ENCODE peak calls at places on chromosomes 4 and X, in seven cellular contexts. H is activated naive CD8-positive, alpha-beta T cell treated with anti-CD3 and anti-CD28 coated beads, Interleukin-2, amount 50 U/mL, for 24 hours; G is endothelial cell of umbilical vein; A is stomach; T is KBM-7; V is COR-L47; B is LoVo. Q is an unnamed sample.

GRCh38 chr4:87051121-87051713 is 116.4 kb downstream of the AFF1 start:
- DNase-seq in V (no peak), T (no peak), H (no peak), G (peak; percentile 66), A (no peak), B (no peak), Q (no peak)

GRCh38 chr4:102318105-102318504 is 27.2 kb downstream of the SLC39A8 start:
- DNase-seq in T (no peak), G (no peak), A (no peak), V (no peak), H (no peak), B (no peak), Q (no peak)

GRCh38 chrX:23694606-23695005 is 27.3 kb downstream of the PRDX4 start:
- DNase-seq in A (peak; percentile 64), B (peak; percentile 58), G (peak; percentile 42), H (peak; percentile 18), V (peak; percentile 4), T (peak; percentile 55), Q (peak; percentile 31)

GRCh38 chr4:4480685-4481393 is 61.0 kb downstream of the STX18 start:
- DNase-seq in G (peak; percentile 13), A (no peak), T (no peak), H (no peak), B (no peak), V (no peak), Q (no peak)

GRCh38 chr4:105234582-105234981 is 87.9 kb downstream of the TET2 start:
- DNase-seq in G (no peak), A (no peak), H (no peak), B (no peak), V (no peak), T (no peak), Q (no peak)

GRCh38 chr4:185865901-185866328 is 53.9 kb upstream of the SORBS2 start:
- DNase-seq in B (no peak), H (no peak), A (peak; percentile 60), G (no peak), V (no peak), T (no peak), Q (peak; percentile 10)

GRCh38 chrX:276588-277171 is 4.5 kb upstream of the PLCXD1 start:
- DNase-seq in H (peak; percentile 18), B (no peak), T (no peak), V (no peak), A (peak; percentile 67), G (no peak), Q (peak; percentile 63)

GRCh38 chrX:119999087-119999634 is 55.6 kb upstream of the NKAP start:
- DNase-seq in G (no peak), V (no peak), T (no peak), H (no peak), B (no peak), A (no peak), Q (no peak)

GRCh38 chr4:76036855-76037254 is 985 bp upstream of the CXCL11 start:
- DNase-seq in H (no peak), V (no peak), B (no peak), A (no peak), G (no peak), T (no peak), Q (no peak)

GRCh38 chr4:88187766-88188165 is 29.3 kb upstream of the ABCG2 start:
- DNase-seq in B (no peak), H (no peak), A (no peak), V (no peak), G (no peak), T (no peak), Q (no peak)

GRCh38 chr4:29277381-29277780 is 1442.8 kb upstream of the PCDH7 start:
- DNase-seq in T (no peak), H (no peak), V (no peak), A (no peak), G (peak; percentile 20), B (no peak), Q (no peak)

GRCh38 chr4:109803924-109804571 is 2.2 kb upstream of the CFI start:
- DNase-seq in H (no peak), G (peak; percentile 56), A (no peak), T (peak; percentile 52), V (peak; percentile 41), B (peak; percentile 31), Q (peak; percentile 49)

GRCh38 chr4:82201805-82202636 is 171.8 kb downstream of the HNRNPD start:
- DNase-seq in G (peak; percentile 59), T (peak; percentile 58), V (peak; percentile 78), A (peak; percentile 54), H (peak; percentile 61), B (peak; percentile 26), Q (peak; percentile 71)

GRCh38 chr4:8438743-8439142 is 1.8 kb downstream of the ACOX3 start:
- DNase-seq in A (no peak), T (no peak), V (no peak), B (no peak), G (peak; percentile 45), H (no peak), Q (no peak)

GRCh38 chr4:16417198-16417597 is 190.9 kb upstream of the TAPT1 start:
- DNase-seq in B (no peak), H (no peak), T (no peak), V (no peak), A (no peak), G (peak; percentile 80), Q (no peak)

GRCh38 chrX:13051529-13052172 is 7.2 kb upstream of the FAM9C start:
- DNase-seq in A (no peak), H (no peak), B (no peak), G (peak; percentile 87), T (peak; percentile 44), V (peak; percentile 71), Q (no peak)

GRCh38 chr4:37934096-37934495 is 26.1 kb upstream of the PTTG2 start:
- DNase-seq in T (no peak), G (no peak), V (no peak), A (no peak), H (no peak), B (no peak), Q (no peak)

GRCh38 chrX:70445876-70446275 is 1.2 kb downstream of the DLG3 start:
- DNase-seq in A (no peak), T (no peak), B (no peak), G (no peak), H (no peak), V (no peak), Q (no peak)

GRCh38 chrX:72652132-72652531 is 62.0 kb downstream of the PHKA1 start:
- DNase-seq in H (no peak), V (no peak), G (no peak), A (no peak), B (no peak), T (no peak), Q (no peak)

GRCh38 chr4:16194199-16194598 is 32.1 kb downstream of the TAPT1 start:
- DNase-seq in H (no peak), G (no peak), A (no peak), B (no peak), T (no peak), V (no peak), Q (no peak)

GRCh38 chr4:128338634-128339355 is 51.2 kb upstream of the PGRMC2 start:
- DNase-seq in H (no peak), V (no peak), A (no peak), B (peak; percentile 47), T (no peak), G (peak; percentile 73), Q (no peak)

GRCh38 chrX:19579485-19579884 is 64.2 kb upstream of the MAP3K15 start:
- DNase-seq in H (no peak), B (no peak), T (peak; percentile 11), A (no peak), V (no peak), G (peak; percentile 2), Q (no peak)

GRCh38 chr4:47698837-47699236 is 139.0 kb downstream of the CORIN start:
- DNase-seq in V (no peak), H (no peak), A (no peak), B (no peak), T (no peak), G (no peak), Q (no peak)

GRCh38 chr4:111475001-111475400 is 670.3 kb upstream of the FAM241A start:
- DNase-seq in V (peak; percentile 5), G (no peak), T (peak; percentile 15), H (no peak), A (no peak), B (peak; percentile 37), Q (peak; percentile 56)

GRCh38 chr4:182809417-182810102 is 107.6 kb downstream of the DCTD start:
- DNase-seq in A (no peak), H (peak; percentile 23), G (no peak), T (peak; percentile 66), V (no peak), B (no peak), Q (no peak)

GRCh38 chr4:98803287-98803677 is 125.7 kb downstream of the EIF4E start:
- DNase-seq in T (no peak), A (no peak), G (no peak), B (no peak), H (no peak), V (peak; percentile 47), Q (no peak)

GRCh38 chrX:69226459-69227158 is 61.4 kb upstream of the PJA1 start:
- DNase-seq in H (no peak), B (no peak), T (no peak), A (no peak), G (no peak), V (no peak), Q (no peak)

GRCh38 chrX:28058906-28059305 is 77.7 kb upstream of the DCAF8L1 start:
- DNase-seq in A (no peak), H (no peak), G (peak; percentile 18), B (peak; percentile 0), V (no peak), T (peak; percentile 18), Q (peak; percentile 23)

GRCh38 chrX:81202413-81202794 is 502 bp downstream of the SH3BGRL start:
- DNase-seq in A (no peak), H (no peak), G (peak; percentile 46), V (no peak), T (no peak), B (no peak), Q (no peak)

GRCh38 chr4:38673109-38673978 is 9.3 kb downstream of the KLF3 start:
- DNase-seq in A (peak; percentile 67), T (no peak), B (peak; percentile 74), V (peak; percentile 54), G (peak; percentile 30), H (no peak), Q (peak; percentile 94)

GRCh38 chr4:86594559-86595425 is 677 bp downstream of the PTPN13 start:
- DNase-seq in B (peak; percentile 42), T (peak; percentile 91), A (peak; percentile 32), G (peak; percentile 56), V (peak; percentile 43), H (peak; percentile 10), Q (peak; percentile 51)

GRCh38 chr4:160685729-160686128 is 1478.1 kb downstream of the FSTL5 start:
- DNase-seq in A (no peak), B (no peak), V (no peak), H (no peak), T (no peak), G (no peak), Q (no peak)

GRCh38 chr4:4792516-4792915 is 66.9 kb upstream of the MSX1 start:
- DNase-seq in T (no peak), G (no peak), H (no peak), B (no peak), A (no peak), V (no peak), Q (no peak)

GRCh38 chr4:23613782-23614181 is 276.1 kb downstream of the PPARGC1A start:
- DNase-seq in G (no peak), B (no peak), A (no peak), T (no peak), V (no peak), H (no peak), Q (peak; percentile 7)

GRCh38 chrX:131734621-131735020 is 190.7 kb downstream of the OR13H1 start:
- DNase-seq in B (no peak), T (no peak), A (peak; percentile 87), H (no peak), G (no peak), V (no peak), Q (no peak)

GRCh38 chr4:10664408-10664807 is 20.2 kb downstream of the CLNK start:
- DNase-seq in G (peak; percentile 92), T (no peak), H (no peak), A (peak; percentile 48), B (no peak), V (no peak), Q (no peak)

GRCh38 chr4:60683357-60683756 is 516.8 kb upstream of the ADGRL3 start:
- DNase-seq in T (no peak), H (no peak), A (no peak), B (no peak), V (no peak), G (no peak), Q (no peak)

GRCh38 chrX:30961805-30962204 is 72.8 kb upstream of the TAB3 start:
- DNase-seq in V (no peak), A (no peak), B (no peak), H (no peak), G (no peak), T (no peak), Q (peak; percentile 7)